ENCODE peak calls at places on chromosome 5, in four cellular contexts. C is GM20000, Q is NCI-H524, I is MV-4-11. U is an unnamed sample.

GRCh38 chr5:1227669-1228068 is 2.5 kb downstream of the SLC6A18 start:
- DNase-seq in C (no peak), Q (peak), I (peak), U (no peak)

GRCh38 chr5:94028001-94028400 is 286.6 kb upstream of the POU5F2 start:
- DNase-seq in C (no peak), Q (no peak), I (no peak), U (no peak)

GRCh38 chr5:100828071-100828689 is 74.9 kb downstream of the ST8SIA4 start:
- DNase-seq in C (peak), Q (no peak), I (peak), U (no peak)

GRCh38 chr5:142472306-142472951 is 147.6 kb upstream of the SPRY4 start:
- DNase-seq in C (no peak), Q (no peak), I (no peak), U (peak)

GRCh38 chr5:132001647-132002561 is 9.6 kb downstream of the ACSL6 start:
- DNase-seq in C (no peak), Q (no peak), I (no peak), U (no peak)

GRCh38 chr5:152883061-152883460 is 478.0 kb upstream of the NMUR2 start:
- DNase-seq in C (no peak), Q (peak), I (no peak), U (no peak)

GRCh38 chr5:98428806-98429205 is 344.7 kb upstream of the RGMB start:
- DNase-seq in C (no peak), Q (no peak), I (peak), U (no peak)

GRCh38 chr5:95027775-95028174 is 257.1 kb downstream of the MCTP1 start:
- DNase-seq in C (no peak), Q (no peak), I (peak), U (no peak)

GRCh38 chr5:169811023-169811422 is 169.3 kb downstream of the INSYN2B start:
- DNase-seq in C (no peak), Q (no peak), I (no peak), U (no peak)

GRCh38 chr5:32342656-32343055 is 29.9 kb upstream of the MTMR12 start:
- DNase-seq in C (no peak), Q (peak), I (no peak), U (no peak)

GRCh38 chr5:138789771-138790242 is 36.6 kb downstream of the CTNNA1 start:
- DNase-seq in C (peak), Q (peak), I (peak), U (peak)

GRCh38 chr5:173825215-173825865 is 62.8 kb upstream of the CPEB4 start:
- DNase-seq in C (no peak), Q (no peak), I (no peak), U (no peak)

GRCh38 chr5:2721739-2722138 is 29.7 kb downstream of the IRX2 start:
- DNase-seq in C (no peak), Q (no peak), I (no peak), U (no peak)

GRCh38 chr5:143400541-143401252 is 2.8 kb downstream of the NR3C1 start:
- DNase-seq in C (no peak), Q (no peak), I (no peak), U (no peak)

GRCh38 chr5:176806137-176806536 is 4.2 kb upstream of the UNC5A start:
- DNase-seq in C (no peak), Q (no peak), I (peak), U (no peak)

GRCh38 chr5:143871672-143872071 is 59.7 kb downstream of the HMHB1 start:
- DNase-seq in C (no peak), Q (no peak), I (no peak), U (no peak)

GRCh38 chr5:93221-93980 is 1.4 kb downstream of the PLEKHG4B start:
- DNase-seq in C (peak), Q (no peak), I (no peak), U (no peak)

GRCh38 chr5:163354685-163355084 is 82.7 kb upstream of the CCNG1 start:
- DNase-seq in C (peak), Q (no peak), I (peak), U (no peak)

GRCh38 chr5:14068136-14068535 is 75.0 kb upstream of the TRIO start:
- DNase-seq in C (no peak), Q (no peak), I (no peak), U (no peak)

GRCh38 chr5:158947831-158948230 is 151.9 kb downstream of the EBF1 start:
- DNase-seq in C (no peak), Q (no peak), I (no peak), U (no peak)

GRCh38 chr5:34587355-34588241 is 68.5 kb upstream of the RAI14 start:
- DNase-seq in C (no peak), Q (no peak), I (no peak), U (peak)

GRCh38 chr5:105565531-105565930 is 2002.9 kb upstream of the NUDT12 start:
- DNase-seq in C (no peak), Q (no peak), I (no peak), U (no peak)

GRCh38 chr5:90477073-90477472 is 2.4 kb downstream of the POLR3G start:
- DNase-seq in C (no peak), Q (no peak), I (no peak), U (no peak)

GRCh38 chr5:100690036-100690560 is 154.9 kb downstream of the FAM174A start:
- DNase-seq in C (no peak), Q (no peak), I (no peak), U (no peak)

GRCh38 chr5:64859881-64860280 is 91.2 kb downstream of the CWC27 start:
- DNase-seq in C (no peak), Q (no peak), I (no peak), U (no peak)

GRCh38 chr5:31273631-31274378 is 80.3 kb downstream of the CDH6 start:
- DNase-seq in C (peak), Q (no peak), I (peak), U (no peak)

GRCh38 chr5:113147088-113147487 is 170.5 kb downstream of the DCP2 start:
- DNase-seq in C (no peak), Q (peak), I (no peak), U (no peak)